ENCODE peak calls at places on chromosome 13, in six cellular contexts. B is heart right ventricle, U is tibial artery, Z is fibroblast of lung, S is foreskin fibroblast, I is astrocyte of the spinal cord. F is an unnamed sample.
A peak's percentile ranks its signal among the peaks of the same experiment; 100 is the strongest.

GRCh38 chr13:48750588-48751383 is 97.1 kb downstream of the CYSLTR2 start:
- DNase-seq in B (peak; percentile 63), U (peak; percentile 66), Z (peak; percentile 25), S (peak; percentile 56), I (peak; percentile 47), F (no peak)

GRCh38 chr13:54194233-54195024 is 1165.8 kb downstream of the OLFM4 start:
- DNase-seq in B (no peak), U (no peak), Z (no peak), S (no peak), I (no peak), F (no peak)

GRCh38 chr13:26584713-26585112 is 27.2 kb downstream of the WASF3 start:
- DNase-seq in B (no peak), U (no peak), Z (peak; percentile 71), S (peak; percentile 77), I (peak; percentile 49), F (no peak)

GRCh38 chr13:79171131-79172061 is 234.7 kb downstream of the RBM26 start:
- DNase-seq in B (no peak), U (no peak), Z (no peak), S (no peak), I (no peak), F (no peak)

GRCh38 chr13:106153041-106153440 is 382.4 kb downstream of the EFNB2 start:
- DNase-seq in B (no peak), U (no peak), Z (no peak), S (no peak), I (no peak), F (no peak)

GRCh38 chr13:100887729-100888151 is 213.1 kb upstream of the TMTC4 start:
- DNase-seq in B (no peak), U (no peak), Z (peak; percentile 79), S (peak; percentile 93), I (peak; percentile 75), F (no peak)

GRCh38 chr13:106361621-106362020 is 173.8 kb downstream of the EFNB2 start:
- DNase-seq in B (no peak), U (no peak), Z (no peak), S (no peak), I (no peak), F (no peak)

GRCh38 chr13:58488251-58488650 is 856.7 kb downstream of the PCDH17 start:
- DNase-seq in B (no peak), U (no peak), Z (no peak), S (no peak), I (no peak), F (no peak)

GRCh38 chr13:30648522-30649012 is 30.8 kb downstream of the USPL1 start:
- DNase-seq in B (no peak), U (no peak), Z (no peak), S (no peak), I (no peak), F (no peak)

GRCh38 chr13:90055121-90055520 is 1292.4 kb upstream of the MIR17HG start:
- DNase-seq in B (no peak), U (no peak), Z (peak; percentile 44), S (no peak), I (peak; percentile 9), F (no peak)

GRCh38 chr13:35848316-35848715 is 282.9 kb downstream of the DCLK1 start:
- DNase-seq in B (no peak), U (no peak), Z (no peak), S (no peak), I (no peak), F (no peak)

GRCh38 chr13:89465366-89465765 is 1794.2 kb downstream of the SLITRK5 start:
- DNase-seq in B (no peak), U (no peak), Z (peak; percentile 76), S (no peak), I (peak; percentile 90), F (peak; percentile 4)

GRCh38 chr13:44903596-44903995 is 85.7 kb downstream of the NUFIP1 start:
- DNase-seq in B (peak; percentile 71), U (peak; percentile 93), Z (peak; percentile 91), S (peak; percentile 87), I (peak; percentile 94), F (no peak)

GRCh38 chr13:47038196-47038595 is 141.3 kb upstream of the HTR2A start:
- DNase-seq in B (no peak), U (no peak), Z (peak; percentile 73), S (peak; percentile 28), I (peak; percentile 48), F (no peak)

GRCh38 chr13:19067767-19068166 is 113.9 kb downstream of the TUBA3C start:
- DNase-seq in B (no peak), U (no peak), Z (no peak), S (no peak), I (no peak), F (no peak)

GRCh38 chr13:101204270-101205011 is 211.9 kb downstream of the NALCN start:
- DNase-seq in B (no peak), U (no peak), Z (peak; percentile 42), S (no peak), I (peak; percentile 33), F (no peak)

GRCh38 chr13:38421590-38422560 is 72.2 kb downstream of the UFM1 start:
- DNase-seq in B (no peak), U (no peak), Z (peak; percentile 17), S (no peak), I (no peak), F (no peak)

GRCh38 chr13:110759710-110760109 is 46.2 kb downstream of the ING1 start:
- DNase-seq in B (no peak), U (no peak), Z (peak; percentile 18), S (peak; percentile 58), I (peak; percentile 32), F (no peak)

GRCh38 chr13:45073809-45074208 is 46.5 kb upstream of the GTF2F2 start:
- DNase-seq in B (no peak), U (no peak), Z (no peak), S (no peak), I (no peak), F (no peak)

GRCh38 chr13:107023335-107023734 is 455.4 kb upstream of the ARGLU1 start:
- DNase-seq in B (no peak), U (no peak), Z (no peak), S (no peak), I (no peak), F (no peak)

GRCh38 chr13:36601186-36601585 is 72.6 kb upstream of the SERTM1 start:
- DNase-seq in B (no peak), U (no peak), Z (no peak), S (no peak), I (peak; percentile 3), F (no peak)

GRCh38 chr13:72536668-72537399 is 190.6 kb downstream of the MZT1 start:
- DNase-seq in B (peak; percentile 4), U (no peak), Z (peak; percentile 36), S (no peak), I (peak; percentile 25), F (no peak)

GRCh38 chr13:97538193-97538592 is 104.2 kb downstream of the RAP2A start:
- DNase-seq in B (no peak), U (no peak), Z (no peak), S (no peak), I (no peak), F (no peak)

GRCh38 chr13:44075113-44075512 is 195.4 kb downstream of the LACC1 start:
- DNase-seq in B (no peak), U (no peak), Z (peak; percentile 7), S (no peak), I (no peak), F (no peak)

GRCh38 chr13:70027551-70027950 is 80.1 kb upstream of the ATXN8OS start:
- DNase-seq in B (no peak), U (no peak), Z (no peak), S (no peak), I (no peak), F (no peak)

GRCh38 chr13:71865858-71866172 is 1.2 kb downstream of the DACH1 start:
- DNase-seq in B (peak; percentile 15), U (no peak), Z (peak; percentile 20), S (no peak), I (peak; percentile 12), F (no peak)

GRCh38 chr13:83879431-83880171 is 2.7 kb downstream of the SLITRK1 start:
- DNase-seq in B (no peak), U (no peak), Z (peak; percentile 24), S (no peak), I (no peak), F (no peak)

GRCh38 chr13:99150575-99151370 is 49.9 kb upstream of the UBAC2 start:
- DNase-seq in B (no peak), U (no peak), Z (peak; percentile 80), S (peak; percentile 49), I (peak; percentile 63), F (no peak)
- H3K4me3 ChIP-seq in B (no peak overlapping the region), U (no peak overlapping the region), Z (no peak overlapping the region), S (no peak overlapping the region), I (no peak overlapping the region), F (no peak overlapping the region)

DNA sequence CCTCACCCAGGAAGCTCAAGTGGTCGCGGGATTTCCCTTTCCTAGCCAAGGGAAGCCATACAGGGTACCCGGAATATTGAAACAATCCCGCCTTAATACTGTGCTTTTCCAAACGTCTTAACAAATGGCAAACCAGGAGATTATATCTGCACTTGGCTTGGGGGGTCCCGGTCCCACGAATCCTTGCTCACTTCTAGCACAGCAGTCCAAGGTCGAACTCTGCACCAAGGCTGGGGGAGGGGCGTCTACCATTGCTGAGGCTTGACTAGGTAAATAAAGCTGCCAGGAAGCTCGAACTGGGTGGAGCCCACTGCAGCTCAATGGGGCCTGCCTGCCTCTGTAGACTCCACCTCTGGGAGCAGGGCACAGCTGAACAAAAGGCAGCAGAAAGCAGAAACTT is 1644.8 kb downstream of the PCDH9 start:
- DNase-seq in B (no peak), U (no peak), Z (no peak), S (no peak), I (no peak), F (no peak)
- H3K4me3 ChIP-seq in B (no peak overlapping the region), U (no peak overlapping the region), Z (no peak overlapping the region), S (no peak overlapping the region), I (no peak overlapping the region), F (no peak overlapping the region)

DNA sequence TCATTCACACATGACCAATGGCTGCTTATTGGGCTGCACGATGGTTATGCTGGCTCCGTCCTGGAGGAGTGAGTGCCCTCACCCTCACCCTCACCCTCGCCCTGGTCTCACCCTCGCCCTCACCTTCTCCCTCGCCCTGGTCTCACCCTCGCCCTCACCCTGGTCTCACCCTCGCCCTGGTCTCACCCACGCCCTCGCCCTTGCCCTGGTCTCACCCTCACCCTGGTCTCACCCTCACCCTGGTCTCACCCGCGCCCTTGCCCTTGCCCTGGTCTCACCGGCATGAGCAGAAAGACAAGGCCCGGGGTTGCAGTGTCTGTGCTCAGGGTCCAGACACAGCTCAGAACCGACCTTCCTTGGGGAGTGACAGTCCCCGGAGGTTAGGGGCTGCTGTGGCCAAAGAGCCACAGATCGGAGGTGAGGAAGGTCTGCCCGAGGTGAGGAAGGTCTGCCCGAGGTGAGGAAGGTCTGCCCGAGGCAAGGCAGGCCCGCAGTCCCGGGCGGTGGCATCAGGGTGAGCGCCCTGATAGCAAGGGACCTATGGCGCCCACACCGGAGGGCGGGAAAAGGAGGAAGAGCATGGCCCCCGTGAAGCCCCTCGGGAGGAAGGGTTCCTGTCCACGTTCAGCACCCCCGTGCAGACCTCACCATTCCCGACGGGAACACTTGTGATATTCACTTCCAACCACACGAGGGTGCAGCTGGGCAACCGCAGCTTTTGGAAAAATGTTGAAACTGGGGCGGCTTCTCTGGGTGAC is 65.6 kb downstream of the MCF2L start:
- DNase-seq in B (peak; percentile 57), U (peak; percentile 47), Z (peak; percentile 36), S (peak; percentile 50), I (peak; percentile 47), F (no peak)
- H3K4me3 ChIP-seq in B (no peak overlapping the region), U (no peak overlapping the region), Z (no peak overlapping the region), S (no peak overlapping the region), I (no peak overlapping the region), F (no peak overlapping the region)

DNA sequence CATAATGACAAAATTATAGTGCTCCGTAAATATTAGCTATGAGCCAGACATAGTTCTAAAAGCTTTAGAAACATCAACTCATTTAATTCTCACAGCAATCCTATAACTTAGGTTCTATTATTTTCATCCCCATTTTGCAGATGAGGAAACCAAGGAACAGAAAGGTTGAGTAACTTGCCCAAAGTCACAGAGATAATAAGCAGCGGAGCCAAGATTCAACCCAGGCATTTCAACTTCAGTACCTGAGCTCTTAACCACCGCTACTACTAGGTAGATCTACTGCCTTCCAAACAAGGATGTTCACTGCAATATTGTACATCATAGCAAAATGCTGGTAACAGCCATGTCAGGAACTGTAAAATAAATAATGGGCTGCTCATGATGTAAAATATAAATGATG is 39.9 kb downstream of the ELF1 start:
- DNase-seq in B (no peak), U (no peak), Z (no peak), S (no peak), I (no peak), F (no peak)
- H3K4me3 ChIP-seq in B (peak overlapping the region; percentile 46), U (no peak overlapping the region), Z (no peak overlapping the region), S (no peak overlapping the region), I (no peak overlapping the region), F (no peak overlapping the region)

F was measured in Jurkat, Clone E6-1.